ENCODE peak calls at places on chromosome 19, in five cellular contexts. One of them, this sample, is unnamed. For H3K27me3 and H3K4me1, the result is how much of the 10 kb centered on the place peaks cover.

GRCh38 chr19:15479391-15480345 is at the start of gene PGLYRP2:
- DNase-seq in SJCRH30: no peak
- DNase-seq in mesenchymal stem cell: no peak
- DNase-seq in endodermal cell: peak
- DNase-seq in neuronal stem cell: no peak
- DNase-seq in this sample: no peak

GRCh38 chr19:44582581-44583265 is 30.6 kb upstream of the IGSF23 start:
- DNase-seq in SJCRH30: peak
- DNase-seq in mesenchymal stem cell: no peak
- DNase-seq in endodermal cell: peak
- DNase-seq in neuronal stem cell: no peak
- DNase-seq in this sample: peak

GRCh38 chr19:8515317-8515716 is 1.4 kb upstream of the ZNF414 start:
- DNase-seq in SJCRH30: no peak
- DNase-seq in mesenchymal stem cell: no peak
- DNase-seq in endodermal cell: no peak
- DNase-seq in neuronal stem cell: no peak
- DNase-seq in this sample: no peak

GRCh38 chr19:44847144-44848035 is 1.3 kb downstream of the NECTIN2 start:
- DNase-seq in SJCRH30: peak
- DNase-seq in mesenchymal stem cell: peak
- DNase-seq in endodermal cell: peak
- DNase-seq in neuronal stem cell: peak
- DNase-seq in this sample: peak

GRCh38 chr19:7524523-7524922 is 2.1 kb downstream of the MCOLN1 start:
- DNase-seq in SJCRH30: no peak
- DNase-seq in mesenchymal stem cell: no peak
- DNase-seq in endodermal cell: no peak
- DNase-seq in neuronal stem cell: no peak
- DNase-seq in this sample: no peak

GRCh38 chr19:48674216-48674809 is 1.5 kb upstream of the NTN5 start:
- DNase-seq in SJCRH30: no peak
- DNase-seq in mesenchymal stem cell: no peak
- DNase-seq in endodermal cell: peak
- DNase-seq in neuronal stem cell: no peak
- DNase-seq in this sample: no peak

GRCh38 chr19:55276720-55277430 is 3.0 kb downstream of the HSPBP1 start:
- DNase-seq in SJCRH30: no peak
- DNase-seq in mesenchymal stem cell: no peak
- DNase-seq in endodermal cell: no peak
- DNase-seq in neuronal stem cell: no peak
- DNase-seq in this sample: no peak

GRCh38 chr19:45474941-45475516 is 7.2 kb downstream of the FOSB start:
- DNase-seq in SJCRH30: no peak
- DNase-seq in mesenchymal stem cell: peak
- DNase-seq in endodermal cell: no peak
- DNase-seq in neuronal stem cell: no peak
- DNase-seq in this sample: no peak

GRCh38 chr19:30446844-30447243 is 74.7 kb downstream of the ZNF536 start:
- DNase-seq in SJCRH30: no peak
- DNase-seq in mesenchymal stem cell: no peak
- DNase-seq in endodermal cell: no peak
- DNase-seq in neuronal stem cell: no peak
- DNase-seq in this sample: no peak

GRCh38 chr19:20078696-20079095 is 896 bp downstream of the ZNF90 start:
- DNase-seq in SJCRH30: peak
- DNase-seq in mesenchymal stem cell: peak
- DNase-seq in endodermal cell: peak
- DNase-seq in neuronal stem cell: peak
- DNase-seq in this sample: peak

GRCh38 chr19:48495391-48495790 is 16.2 kb downstream of the LMTK3 start:
- DNase-seq in SJCRH30: no peak
- DNase-seq in mesenchymal stem cell: peak
- DNase-seq in endodermal cell: no peak
- DNase-seq in neuronal stem cell: no peak
- DNase-seq in this sample: no peak

GRCh38 chr19:33394006-33394722 is 20.7 kb downstream of the CEBPG start:
- DNase-seq in SJCRH30: no peak
- DNase-seq in mesenchymal stem cell: peak
- DNase-seq in endodermal cell: no peak
- DNase-seq in neuronal stem cell: no peak
- DNase-seq in this sample: peak

GRCh38 chr19:56091066-56091490 is 30.0 kb downstream of the ZNF787 start:
- DNase-seq in SJCRH30: no peak
- DNase-seq in mesenchymal stem cell: peak
- DNase-seq in endodermal cell: no peak
- DNase-seq in neuronal stem cell: no peak
- DNase-seq in this sample: no peak

GRCh38 chr19:33763661-33764343 is 32.9 kb upstream of the KCTD15 start:
- DNase-seq in SJCRH30: no peak
- DNase-seq in mesenchymal stem cell: no peak
- DNase-seq in endodermal cell: no peak
- DNase-seq in neuronal stem cell: no peak
- DNase-seq in this sample: peak

GRCh38 chr19:46056536-46056935 is 15.7 kb upstream of the IGFL4 start:
- DNase-seq in SJCRH30: no peak
- DNase-seq in mesenchymal stem cell: no peak
- DNase-seq in endodermal cell: no peak
- DNase-seq in neuronal stem cell: no peak
- DNase-seq in this sample: no peak

GRCh38 chr19:7849631-7850428 is 19.8 kb downstream of the EVI5L start:
- DNase-seq in SJCRH30: no peak
- DNase-seq in mesenchymal stem cell: no peak
- DNase-seq in endodermal cell: no peak
- DNase-seq in neuronal stem cell: no peak
- DNase-seq in this sample: peak

GRCh38 chr19:49741210-49741844 is 21.8 kb downstream of the TSKS start:
- DNase-seq in SJCRH30: no peak
- DNase-seq in mesenchymal stem cell: no peak
- DNase-seq in endodermal cell: no peak
- DNase-seq in neuronal stem cell: no peak
- DNase-seq in this sample: no peak

GRCh38 chr19:18284710-18285430 is 3.4 kb upstream of the JUND start:
- DNase-seq in SJCRH30: peak
- DNase-seq in mesenchymal stem cell: no peak
- DNase-seq in endodermal cell: no peak
- DNase-seq in neuronal stem cell: no peak
- DNase-seq in this sample: no peak

GRCh38 chr19:48491793-48492123 is 19.9 kb downstream of the LMTK3 start:
- DNase-seq in SJCRH30: no peak
- DNase-seq in mesenchymal stem cell: no peak
- DNase-seq in endodermal cell: peak
- DNase-seq in neuronal stem cell: no peak
- DNase-seq in this sample: no peak

GRCh38 chr19:4811328-4812131 is 20.0 kb downstream of the TICAM1 start:
- DNase-seq in SJCRH30: peak
- DNase-seq in mesenchymal stem cell: peak
- DNase-seq in endodermal cell: peak
- DNase-seq in neuronal stem cell: peak
- DNase-seq in this sample: peak

GRCh38 chr19:52992109-52993004 is 21.4 kb upstream of the ERVV-1 start:
- DNase-seq in SJCRH30: peak
- DNase-seq in mesenchymal stem cell: peak
- DNase-seq in endodermal cell: peak
- DNase-seq in neuronal stem cell: no peak
- DNase-seq in this sample: no peak

GRCh38 chr19:17772172-17772571 is 20.9 kb downstream of the FCHO1 start:
- DNase-seq in SJCRH30: peak
- DNase-seq in mesenchymal stem cell: peak
- DNase-seq in endodermal cell: no peak
- DNase-seq in neuronal stem cell: no peak
- DNase-seq in this sample: no peak

GRCh38 chr19:55638864-55639359 is 1.9 kb upstream of the ZNF580 start:
- DNase-seq in SJCRH30: peak
- DNase-seq in mesenchymal stem cell: peak
- DNase-seq in endodermal cell: peak
- DNase-seq in neuronal stem cell: no peak
- DNase-seq in this sample: peak

GRCh38 chr19:33797821-33798633 is 1.4 kb downstream of the KCTD15 start:
- DNase-seq in SJCRH30: peak
- DNase-seq in mesenchymal stem cell: peak
- DNase-seq in endodermal cell: peak
- DNase-seq in neuronal stem cell: peak
- DNase-seq in this sample: peak

GRCh38 chr19:29678484-29679106 is 13.3 kb downstream of the PLEKHF1 start:
- DNase-seq in SJCRH30: no peak
- DNase-seq in mesenchymal stem cell: no peak
- DNase-seq in endodermal cell: no peak
- DNase-seq in neuronal stem cell: no peak
- DNase-seq in this sample: no peak

GRCh38 chr19:45638930-45639729 is at the start of gene EML2:
- DNase-seq in SJCRH30: peak
- DNase-seq in mesenchymal stem cell: peak
- DNase-seq in endodermal cell: peak
- DNase-seq in neuronal stem cell: peak
- DNase-seq in this sample: peak

GRCh38 chr19:35138305-35138799 is 272 bp upstream of the FXYD1 start:
- DNase-seq in SJCRH30: no peak
- DNase-seq in mesenchymal stem cell: no peak
- DNase-seq in endodermal cell: no peak
- DNase-seq in neuronal stem cell: no peak
- DNase-seq in this sample: no peak
- H3K27me3 ChIP-seq in SJCRH30: under half
- H3K27me3 ChIP-seq in mesenchymal stem cell: under half
- H3K27me3 ChIP-seq in endodermal cell: under half
- H3K27me3 ChIP-seq in neuronal stem cell: half or more
- H3K27me3 ChIP-seq in this sample: under half

DNA sequence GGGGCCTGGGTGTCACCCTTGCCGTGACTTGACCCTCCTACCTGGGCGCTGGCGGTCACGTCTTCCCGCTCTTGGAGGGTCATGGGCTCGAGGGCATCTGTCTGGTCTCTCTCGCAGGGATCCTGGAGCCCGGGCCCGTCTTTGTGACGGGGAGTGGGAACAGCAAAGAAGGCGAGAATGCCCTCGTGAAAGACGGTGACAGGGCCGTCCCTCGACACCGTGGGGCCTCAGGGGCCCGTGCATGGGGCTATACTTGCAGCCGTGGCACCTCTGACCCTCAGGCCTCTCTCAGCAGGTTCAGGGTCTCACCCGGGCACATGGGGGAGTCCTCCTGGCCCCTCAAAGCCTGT is 20.9 kb upstream of the MATK start:
- DNase-seq in SJCRH30: no peak
- DNase-seq in mesenchymal stem cell: no peak
- DNase-seq in endodermal cell: peak
- DNase-seq in neuronal stem cell: no peak
- DNase-seq in this sample: no peak
- H3K4me3 ChIP-seq in SJCRH30: no peak
- H3K4me3 ChIP-seq in mesenchymal stem cell: no peak
- H3K4me3 ChIP-seq in endodermal cell: no peak
- H3K4me3 ChIP-seq in neuronal stem cell: no peak
- H3K4me3 ChIP-seq in this sample: no peak

GRCh38 chr19:2978467-2978767 is 1.1 kb downstream of the TLE6 start:
- DNase-seq in SJCRH30: no peak
- DNase-seq in mesenchymal stem cell: no peak
- DNase-seq in endodermal cell: no peak
- DNase-seq in neuronal stem cell: no peak
- DNase-seq in this sample: no peak

GRCh38 chr19:2974342-2974932 is 2.9 kb upstream of the TLE6 start:
- DNase-seq in SJCRH30: peak
- DNase-seq in mesenchymal stem cell: peak
- DNase-seq in endodermal cell: no peak
- DNase-seq in neuronal stem cell: no peak
- DNase-seq in this sample: no peak

GRCh38 chr19:2976609-2977000 is 759 bp upstream of the TLE6 start:
- DNase-seq in SJCRH30: peak
- DNase-seq in mesenchymal stem cell: peak
- DNase-seq in endodermal cell: no peak
- DNase-seq in neuronal stem cell: no peak
- DNase-seq in this sample: peak

GRCh38 chr19:2977001-2977685 is at the start of gene TLE6:
- DNase-seq in SJCRH30: peak
- DNase-seq in mesenchymal stem cell: peak
- DNase-seq in endodermal cell: peak
- DNase-seq in neuronal stem cell: peak
- DNase-seq in this sample: peak

GRCh38 chr19:2977686-2978466 is 512 bp downstream of the TLE6 start:
- DNase-seq in SJCRH30: peak
- DNase-seq in mesenchymal stem cell: peak
- DNase-seq in endodermal cell: peak
- DNase-seq in neuronal stem cell: no peak
- DNase-seq in this sample: peak
- H3K4me1 ChIP-seq in SJCRH30: under half
- H3K4me1 ChIP-seq in mesenchymal stem cell: under half
- H3K4me1 ChIP-seq in endodermal cell: under half
- H3K4me1 ChIP-seq in neuronal stem cell: under half
- H3K4me1 ChIP-seq in this sample: under half

GRCh38 chr19:10517361-10517759 is at the start of gene S1PR5:
- DNase-seq in SJCRH30: peak
- DNase-seq in mesenchymal stem cell: peak
- DNase-seq in endodermal cell: peak
- DNase-seq in neuronal stem cell: no peak
- DNase-seq in this sample: peak

GRCh38 chr19:10516671-10517286 is 468 bp downstream of the S1PR5 start:
- DNase-seq in SJCRH30: peak
- DNase-seq in mesenchymal stem cell: peak
- DNase-seq in endodermal cell: no peak
- DNase-seq in neuronal stem cell: no peak
- DNase-seq in this sample: no peak

GRCh38 chr19:10513223-10513622 is 4.0 kb downstream of the S1PR5 start:
- DNase-seq in SJCRH30: no peak
- DNase-seq in mesenchymal stem cell: no peak
- DNase-seq in endodermal cell: no peak
- DNase-seq in neuronal stem cell: no peak
- DNase-seq in this sample: no peak

GRCh38 chr19:10516064-10516385 is 1.2 kb downstream of the S1PR5 start:
- DNase-seq in SJCRH30: no peak
- DNase-seq in mesenchymal stem cell: no peak
- DNase-seq in endodermal cell: no peak
- DNase-seq in neuronal stem cell: no peak
- DNase-seq in this sample: no peak

GRCh38 chr19:10514211-10515145 is 2.8 kb downstream of the S1PR5 start:
- DNase-seq in SJCRH30: no peak
- DNase-seq in mesenchymal stem cell: no peak
- DNase-seq in endodermal cell: peak
- DNase-seq in neuronal stem cell: no peak
- DNase-seq in this sample: peak
- H3K27me3 ChIP-seq in SJCRH30: under half
- H3K27me3 ChIP-seq in mesenchymal stem cell: under half
- H3K27me3 ChIP-seq in endodermal cell: half or more
- H3K27me3 ChIP-seq in neuronal stem cell: half or more
- H3K27me3 ChIP-seq in this sample: half or more

GRCh38 chr19:12872255-12872654 is 9.0 kb downstream of the DNASE2 start:
- DNase-seq in SJCRH30: no peak
- DNase-seq in mesenchymal stem cell: no peak
- DNase-seq in endodermal cell: no peak
- DNase-seq in neuronal stem cell: no peak
- DNase-seq in this sample: no peak

GRCh38 chr19:12871681-12872080 is 9.6 kb downstream of the DNASE2 start:
- DNase-seq in SJCRH30: no peak
- DNase-seq in mesenchymal stem cell: no peak
- DNase-seq in endodermal cell: no peak
- DNase-seq in neuronal stem cell: no peak
- DNase-seq in this sample: no peak

GRCh38 chr19:12873891-12874745 is 7.1 kb downstream of the DNASE2 start:
- DNase-seq in SJCRH30: no peak
- DNase-seq in mesenchymal stem cell: no peak
- DNase-seq in endodermal cell: no peak
- DNase-seq in neuronal stem cell: no peak
- DNase-seq in this sample: no peak

GRCh38 chr19:12875086-12875485 is 6.2 kb downstream of the DNASE2 start:
- DNase-seq in SJCRH30: no peak
- DNase-seq in mesenchymal stem cell: no peak
- DNase-seq in endodermal cell: no peak
- DNase-seq in neuronal stem cell: no peak
- DNase-seq in this sample: no peak

GRCh38 chr19:12872941-12873890 is 8.0 kb downstream of the DNASE2 start:
- DNase-seq in SJCRH30: peak
- DNase-seq in mesenchymal stem cell: peak
- DNase-seq in endodermal cell: peak
- DNase-seq in neuronal stem cell: no peak
- DNase-seq in this sample: peak
- H3K4me3 ChIP-seq in SJCRH30: no peak
- H3K4me3 ChIP-seq in mesenchymal stem cell: no peak
- H3K4me3 ChIP-seq in endodermal cell: no peak
- H3K4me3 ChIP-seq in neuronal stem cell: peak
- H3K4me3 ChIP-seq in this sample: no peak

This sample was measured in BE2C.